ENCODE peak calls at places on chromosomes 7 and 10, in five cellular contexts. X, Y, G, M and I are unnamed samples.

GRCh38 chr10:100024741-100025140 is 15.0 kb upstream of the DNMBP start:
- DNase-seq in G (no peak), X (no peak), M (no peak), Y (no peak), I (no peak)

GRCh38 chr7:130441408-130441854 is 615 bp upstream of the CEP41 start:
- DNase-seq in M (no peak), X (peak), Y (peak), G (peak), I (peak)

GRCh38 chr7:151930695-151931094 is 25.6 kb upstream of the GALNTL5 start:
- DNase-seq in M (no peak), G (no peak), X (no peak), Y (no peak), I (no peak)

GRCh38 chr10:97525086-97525485 is 26.4 kb downstream of the UBTD1 start:
- DNase-seq in Y (no peak), X (no peak), G (no peak), M (no peak), I (no peak)

GRCh38 chr7:6436385-6436685 is 11.4 kb downstream of the DAGLB start:
- DNase-seq in M (no peak), Y (no peak), X (no peak), G (no peak), I (no peak)

GRCh38 chr10:46270086-46270811 is 16.5 kb upstream of the ANTXRL start:
- DNase-seq in X (no peak), Y (no peak), M (no peak), G (no peak), I (no peak)

GRCh38 chr10:46541017-46541661 is 15.3 kb downstream of the GPRIN2 start:
- DNase-seq in M (no peak), Y (peak), X (no peak), G (peak), I (peak)

GRCh38 chr7:66283003-66283920 is 78.1 kb downstream of the TPST1 start:
- DNase-seq in Y (no peak), X (peak), G (no peak), M (no peak), I (no peak)

GRCh38 chr7:146116452-146117219 is at the start of gene CNTNAP2:
- DNase-seq in M (no peak), Y (peak), X (no peak), G (no peak), I (peak)

GRCh38 chr7:38673795-38674194 is 42.6 kb upstream of the AMPH start:
- DNase-seq in G (no peak), M (peak), Y (no peak), X (peak), I (no peak)

GRCh38 chr7:69598487-69599148 is 343 bp downstream of the AUTS2 start:
- DNase-seq in G (no peak), X (peak), Y (no peak), M (no peak), I (no peak)

GRCh38 chr10:91745086-91745831 is 53.0 kb upstream of the TNKS2 start:
- DNase-seq in Y (no peak), G (peak), X (peak), M (no peak), I (peak)

GRCh38 chr7:7639847-7640220 is 718 bp upstream of the UMAD1 start:
- DNase-seq in G (no peak), M (no peak), X (peak), Y (no peak), I (no peak)

GRCh38 chr7:6346581-6346980 is 74.2 kb upstream of the CYTH3 start:
- DNase-seq in G (no peak), X (no peak), Y (no peak), M (no peak), I (no peak)

GRCh38 chr10:64484931-64485330 is 963.7 kb downstream of the REEP3 start:
- DNase-seq in Y (no peak), G (no peak), X (no peak), M (no peak), I (no peak)

GRCh38 chr10:118798186-118798811 is 43.5 kb upstream of the CACUL1 start:
- DNase-seq in G (no peak), M (no peak), Y (no peak), X (peak), I (no peak)

GRCh38 chr10:6581750-6582697 is 1.9 kb upstream of the PRKCQ start:
- DNase-seq in Y (no peak), M (no peak), X (no peak), G (no peak), I (no peak)

GRCh38 chr10:98253499-98253898 is 14.5 kb downstream of the LOXL4 start:
- DNase-seq in X (no peak), G (no peak), Y (no peak), M (no peak), I (no peak)

GRCh38 chr7:20542594-20542993 is 72.9 kb upstream of the ABCB5 start:
- DNase-seq in M (no peak), G (no peak), X (no peak), Y (no peak), I (no peak)

GRCh38 chr7:158047386-158048059 is 540.1 kb downstream of the PTPRN2 start:
- DNase-seq in G (no peak), M (no peak), Y (no peak), X (no peak), I (no peak)

GRCh38 chr10:129909080-129909479 is 55.0 kb downstream of the EBF3 start:
- DNase-seq in X (no peak), Y (no peak), G (no peak), M (no peak), I (no peak)

GRCh38 chr7:159138508-159138907 is 6.2 kb downstream of the VIPR2 start:
- DNase-seq in X (no peak), Y (no peak), G (no peak), M (no peak), I (no peak)

GRCh38 chr10:79328737-79329504 is 18.3 kb upstream of the PPIF start:
- DNase-seq in M (no peak), G (no peak), Y (no peak), X (peak), I (no peak)

GRCh38 chr7:111018960-111019835 is 71.7 kb upstream of the LRRN3 start:
- DNase-seq in Y (no peak), M (no peak), X (no peak), G (no peak), I (no peak)

GRCh38 chr7:133060016-133060415 is 21.9 kb downstream of the CHCHD3 start:
- DNase-seq in G (peak), M (no peak), X (no peak), Y (no peak), I (no peak)

GRCh38 chr7:142733271-142733670 is 16.0 kb upstream of the PRSS1 start:
- DNase-seq in Y (no peak), G (no peak), M (no peak), X (no peak), I (no peak)

GRCh38 chr10:126598009-126598408 is 72.5 kb downstream of the C10orf90 start:
- DNase-seq in Y (peak), X (peak), M (no peak), G (peak), I (peak)

GRCh38 chr10:124768791-124769190 is 22.9 kb downstream of the EEF1AKMT2 start:
- DNase-seq in M (no peak), G (no peak), X (no peak), Y (no peak), I (no peak)

GRCh38 chr7:151087247-151088018 is 1.2 kb downstream of the AGAP3 start:
- DNase-seq in X (peak), G (peak), M (no peak), Y (no peak), I (no peak)

GRCh38 chr10:93775330-93775729 is 17.6 kb downstream of the LGI1 start:
- DNase-seq in G (no peak), X (no peak), Y (no peak), M (no peak), I (no peak)

GRCh38 chr10:69383485-69384089 is 33.1 kb downstream of the TACR2 start:
- DNase-seq in X (peak), G (no peak), M (no peak), Y (no peak), I (no peak)

GRCh38 chr7:103577059-103577458 is 131.1 kb upstream of the SLC26A5 start:
- DNase-seq in M (no peak), Y (no peak), X (no peak), G (no peak), I (no peak)

GRCh38 chr10:125159486-125159931 is 854 bp downstream of the CTBP2 start:
- DNase-seq in G (peak), X (no peak), Y (no peak), M (no peak), I (peak)

GRCh38 chr10:30373596-30374327 is 24.7 kb upstream of the MTPAP start:
- DNase-seq in Y (no peak), X (no peak), G (no peak), M (no peak), I (no peak)

GRCh38 chr10:76700241-76700640 is 937.4 kb downstream of the KCNMA1 start:
- DNase-seq in Y (no peak), X (no peak), G (no peak), M (no peak), I (no peak)

GRCh38 chr7:22582860-22583640 is 83.1 kb upstream of the STEAP1B start:
- DNase-seq in M (peak), X (peak), Y (no peak), G (no peak), I (no peak)